ENCODE peak calls at places on chromosome 7, in five cellular contexts. S is fibroblast of pulmonary artery, N is RPMI8226, C is NCI-H187, H is astrocyte. R is an unnamed sample.

GRCh38 chr7:100957832-100958421 is 8.6 kb downstream of the MUC3A start:
- DNase-seq in N (no peak), S (peak; percentile 26), H (peak; percentile 23), C (no peak), R (no peak)

GRCh38 chr7:11130012-11130411 is 156.3 kb downstream of the PHF14 start:
- DNase-seq in H (peak; percentile 73), S (peak; percentile 77), C (no peak), N (no peak), R (peak; percentile 78)

GRCh38 chr7:102409340-102409739 is 13.2 kb downstream of the PRKRIP1 start:
- DNase-seq in N (no peak), H (no peak), S (no peak), C (no peak), R (no peak)

GRCh38 chr7:94396044-94396443 is 1.3 kb downstream of the COL1A2 start:
- DNase-seq in H (peak; percentile 78), S (peak; percentile 86), C (no peak), N (no peak), R (peak; percentile 84)

GRCh38 chr7:101017099-101017777 is 2.6 kb upstream of the MUC17 start:
- DNase-seq in N (peak; percentile 73), H (peak; percentile 67), S (peak; percentile 84), C (no peak), R (peak; percentile 73)

GRCh38 chr7:94004024-94004945 is at the start of gene BET1:
- DNase-seq in S (peak; percentile 98), H (peak; percentile 96), C (peak; percentile 78), N (peak; percentile 98), R (peak; percentile 91)

GRCh38 chr7:156544919-156545715 is 95.5 kb upstream of the RNF32 start:
- DNase-seq in S (no peak), N (no peak), H (no peak), C (no peak), R (no peak)

GRCh38 chr7:111012799-111013675 is 77.9 kb upstream of the LRRN3 start:
- DNase-seq in S (no peak), H (no peak), C (no peak), N (no peak), R (no peak)

GRCh38 chr7:116030626-116031276 is at the start of gene TFEC:
- DNase-seq in H (peak; percentile 3), S (peak; percentile 63), C (no peak), N (peak; percentile 33), R (no peak)

GRCh38 chr7:139573871-139574270 is 50.4 kb downstream of the CLEC2L start:
- DNase-seq in S (no peak), H (no peak), C (no peak), N (no peak), R (no peak)

R was measured in HFF-Myc.